ENCODE peak calls at places on chromosomes 5 and 9, in four cellular contexts. Y is heart left ventricle, Z is SJSA1, L is OCI-LY7. K is an unnamed sample. For H3K4me1, the result is how much of the 10 kb centered on the place peaks cover.

GRCh38 chr5:101897914-101898313 is 398.2 kb downstream of the SLCO4C1 start:
- DNase-seq in Y (no peak), Z (no peak), L (peak), K (no peak)

GRCh38 chr5:102589661-102590060 is 90.9 kb upstream of the SLCO6A1 start:
- DNase-seq in Y (no peak), Z (no peak), L (no peak), K (no peak)

GRCh38 chr9:38622083-38622674 is 1.8 kb upstream of the ANKRD18A start:
- DNase-seq in Y (no peak), Z (no peak), L (no peak), K (no peak)

GRCh38 chr5:4212071-4212739 is 616.6 kb downstream of the IRX1 start:
- DNase-seq in Y (no peak), Z (no peak), L (no peak), K (no peak)

GRCh38 chr5:150584561-150585335 is 55.7 kb upstream of the SYNPO start:
- DNase-seq in Y (no peak), Z (no peak), L (no peak), K (no peak)

GRCh38 chr9:36423196-36423595 is 23.1 kb upstream of the RNF38 start:
- DNase-seq in Y (no peak), Z (no peak), L (no peak), K (no peak)

GRCh38 chr9:72551306-72551705 is 29.9 kb downstream of the TMC1 start:
- DNase-seq in Y (no peak), Z (no peak), L (no peak), K (no peak)

GRCh38 chr5:125412561-125413535 is 666.4 kb upstream of the ZNF608 start:
- DNase-seq in Y (peak), Z (peak), L (peak), K (peak)

GRCh38 chr9:79705704-79706103 is 133.9 kb downstream of the TLE4 start:
- DNase-seq in Y (no peak), Z (no peak), L (no peak), K (no peak)

GRCh38 chr5:138850854-138851253 is 24.3 kb downstream of the LRRTM2 start:
- DNase-seq in Y (no peak), Z (no peak), L (no peak), K (no peak)

GRCh38 chr5:109410389-109411174 is 808 bp upstream of the PJA2 start:
- DNase-seq in Y (peak), Z (peak), L (peak), K (peak)

GRCh38 chr9:134592819-134593200 is 48.8 kb upstream of the COL5A1 start:
- DNase-seq in Y (no peak), Z (no peak), L (no peak), K (no peak)

GRCh38 chr5:134430001-134430569 is 18.4 kb upstream of the CDKN2AIPNL start:
- DNase-seq in Y (no peak), Z (no peak), L (no peak), K (no peak)

GRCh38 chr9:99052849-99053715 is 51.8 kb upstream of the TGFBR1 start:
- DNase-seq in Y (no peak), Z (no peak), L (no peak), K (no peak)

GRCh38 chr9:99054581-99054980 is 50.3 kb upstream of the TGFBR1 start:
- DNase-seq in Y (no peak), Z (no peak), L (no peak), K (no peak)

GRCh38 chr9:99056876-99057664 is 47.8 kb upstream of the TGFBR1 start:
- DNase-seq in Y (no peak), Z (no peak), L (peak), K (peak)

GRCh38 chr9:99056186-99056585 is 48.7 kb upstream of the TGFBR1 start:
- DNase-seq in Y (no peak), Z (no peak), L (no peak), K (no peak)

GRCh38 chr9:99055384-99055783 is 49.5 kb upstream of the TGFBR1 start:
- DNase-seq in Y (no peak), Z (no peak), L (no peak), K (no peak)
- H3K4me1 ChIP-seq in Y (under half), Z (under half), L (under half), K (under half)

GRCh38 chr5:32519508-32519907 is 65.8 kb upstream of the SUB1 start:
- DNase-seq in Y (no peak), Z (no peak), L (no peak), K (no peak)

GRCh38 chr5:32523625-32524024 is 61.7 kb upstream of the SUB1 start:
- DNase-seq in Y (no peak), Z (no peak), L (peak), K (no peak)

GRCh38 chr5:32520995-32521394 is 64.4 kb upstream of the SUB1 start:
- DNase-seq in Y (no peak), Z (no peak), L (no peak), K (no peak)

GRCh38 chr5:32522429-32523143 is 62.8 kb upstream of the SUB1 start:
- DNase-seq in Y (peak), Z (no peak), L (no peak), K (no peak)

GRCh38 chr5:32520326-32520725 is 65.0 kb upstream of the SUB1 start:
- DNase-seq in Y (no peak), Z (no peak), L (no peak), K (no peak)
- H3K4me1 ChIP-seq in Y (under half), Z (under half), L (under half), K (under half)

GRCh38 chr5:1346627-1347440 is 1.9 kb upstream of the CLPTM1L start:
- DNase-seq in Y (no peak), Z (no peak), L (no peak), K (no peak)
- H3K4me1 ChIP-seq in Y (under half), Z (under half), L (under half), K (under half)

DNA sequence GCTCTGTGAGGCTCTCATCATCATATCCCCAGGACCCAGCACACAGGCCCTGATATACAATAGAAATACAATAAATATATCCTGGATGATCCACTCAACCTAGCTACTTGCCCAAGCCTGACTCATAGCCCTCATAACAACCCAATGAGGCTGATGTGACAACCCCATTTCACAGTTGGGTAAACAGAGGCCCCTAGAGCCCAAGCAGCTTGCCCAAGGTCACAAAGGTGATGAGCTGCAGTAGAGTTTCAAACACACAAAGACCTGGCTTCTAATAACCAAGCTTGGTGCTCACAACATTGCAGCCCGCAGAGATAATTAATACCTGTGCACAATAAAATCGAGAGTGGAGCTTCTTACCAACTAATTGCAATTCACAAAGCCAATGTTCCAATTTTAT is 3.2 kb upstream of the AKNA start:
- DNase-seq in Y (no peak), Z (no peak), L (no peak), K (no peak)
- H3K4me1 ChIP-seq in Y (half or more), Z (under half), L (half or more), K (under half)

DNA sequence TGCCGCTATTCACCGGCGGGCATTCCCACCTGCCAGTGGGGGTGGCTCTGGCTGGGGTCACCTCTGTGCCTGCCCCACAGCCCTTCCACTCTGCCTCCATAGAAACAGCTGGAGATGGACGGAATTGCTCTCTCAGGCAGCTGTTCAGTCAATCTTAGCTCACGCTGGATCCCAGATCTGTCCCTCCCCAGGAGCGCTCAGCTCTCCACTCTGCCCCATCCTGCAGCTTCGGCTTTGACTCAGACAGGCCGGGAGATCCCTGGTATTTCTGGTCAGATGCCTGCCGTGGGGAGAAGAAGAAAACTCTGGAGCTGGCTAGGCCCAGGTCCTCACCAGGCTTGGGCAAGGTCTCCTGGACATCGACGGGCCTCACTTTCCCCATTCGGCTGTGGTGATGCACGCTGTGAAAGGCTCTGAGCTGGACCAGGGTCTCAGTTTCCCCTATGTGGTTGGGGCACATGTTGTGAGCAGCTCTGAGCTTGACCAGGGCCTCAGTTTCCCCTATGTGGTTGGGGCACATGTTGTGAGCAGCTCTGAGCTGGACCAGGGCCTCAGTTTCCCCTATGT is 7.6 kb upstream of the SLC9A3 start:
- DNase-seq in Y (no peak), Z (no peak), L (no peak), K (no peak)
- H3K4me1 ChIP-seq in Y (under half), Z (under half), L (under half), K (under half)

GRCh38 chr5:56589486-56589870 is 225.9 kb upstream of the MAP3K1 start:
- DNase-seq in Y (no peak), Z (no peak), L (no peak), K (no peak)
- H3K4me1 ChIP-seq in Y (under half), Z (under half), L (under half), K (under half)

GRCh38 chr5:157571357-157571827 is 4.2 kb downstream of the ADAM19 start:
- DNase-seq in Y (peak), Z (peak), L (peak), K (peak)

GRCh38 chr5:157576678-157577077 is 1.1 kb upstream of the ADAM19 start:
- DNase-seq in Y (no peak), Z (no peak), L (no peak), K (no peak)

GRCh38 chr5:157578079-157578780 is 2.7 kb upstream of the ADAM19 start:
- DNase-seq in Y (no peak), Z (no peak), L (no peak), K (no peak)

GRCh38 chr5:157574456-157575095 is 999 bp downstream of the ADAM19 start:
- DNase-seq in Y (peak), Z (peak), L (peak), K (no peak)

GRCh38 chr5:157575096-157575872 is at the start of gene ADAM19:
- DNase-seq in Y (peak), Z (peak), L (peak), K (no peak)
- H3K4me1 ChIP-seq in Y (under half), Z (half or more), L (half or more), K (under half)

DNA sequence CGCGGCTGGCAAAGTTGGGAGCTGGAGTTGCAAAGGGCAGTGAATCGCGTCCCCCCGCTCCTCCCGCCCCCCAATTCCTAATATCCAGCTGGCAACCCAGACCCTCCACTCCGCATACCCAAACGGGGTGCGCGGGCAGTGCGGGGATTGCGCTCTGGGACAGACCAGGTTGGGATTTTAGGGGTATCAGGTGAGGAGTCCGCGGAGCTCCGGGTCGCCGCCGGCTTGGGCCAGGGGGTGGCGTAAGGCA is 553 bp downstream of the IQGAP2 start:
- DNase-seq in Y (no peak), Z (no peak), L (no peak), K (no peak)
- H3K4me1 ChIP-seq in Y (under half), Z (under half), L (half or more), K (under half)